ENCODE peak calls at places on chromosomes 3 and 15, in eight cellular contexts. H is Peyer's patch, E is thoracic aorta, W is endothelial cell, O is foreskin keratinocyte, D is GM12878, J is dorsolateral prefrontal cortex, L is heart right ventricle. V is an unnamed sample.

GRCh38 chr3:134330895-134331810 is 43.1 kb downstream of the AMOTL2 start:
- DNase-seq in H (no peak), E (no peak), W (no peak), O (peak; percentile 88), D (no peak), J (no peak), L (no peak), V (peak; percentile 52)

GRCh38 chr3:38067508-38068233 is 28.7 kb downstream of the DLEC1 start:
- DNase-seq in H (no peak), E (no peak), W (no peak), O (peak; percentile 13), D (no peak), J (no peak), L (no peak), V (peak; percentile 48)

GRCh38 chr3:43872301-43872700 is 181.6 kb downstream of the ABHD5 start:
- DNase-seq in H (no peak), E (no peak), W (no peak), O (peak; percentile 90), D (no peak), J (no peak), L (no peak), V (peak; percentile 81)

GRCh38 chr3:132623646-132624045 is 26.6 kb downstream of the ACKR4 start:
- DNase-seq in H (no peak), E (no peak), W (no peak), O (peak; percentile 71), D (no peak), J (no peak), L (no peak), V (no peak)

GRCh38 chr3:72675243-72675642 is 173.0 kb downstream of the SHQ1 start:
- DNase-seq in H (no peak), E (no peak), W (no peak), O (no peak), D (no peak), J (no peak), L (no peak), V (no peak)

GRCh38 chr3:126666600-126667528 is 11.9 kb upstream of the TXNRD3 start:
- DNase-seq in H (peak; percentile 25), E (no peak), W (no peak), O (no peak), D (no peak), J (no peak), L (no peak), V (no peak)

GRCh38 chr3:51503007-51503406 is 3.2 kb upstream of the DCAF1 start:
- DNase-seq in H (no peak), E (no peak), W (no peak), O (no peak), D (no peak), J (no peak), L (no peak), V (no peak)

GRCh38 chr3:141920701-141921100 is 44.3 kb downstream of the ATP1B3 start:
- DNase-seq in H (no peak), E (no peak), W (no peak), O (no peak), D (no peak), J (no peak), L (no peak), V (no peak)

GRCh38 chr3:129046037-129046731 is 14.4 kb upstream of the GP9 start:
- DNase-seq in H (no peak), E (no peak), W (no peak), O (no peak), D (no peak), J (no peak), L (no peak), V (no peak)

GRCh38 chr15:58908550-58909309 is 24.7 kb downstream of the SLTM start:
- DNase-seq in H (no peak), E (no peak), W (no peak), O (no peak), D (no peak), J (no peak), L (no peak), V (no peak)

GRCh38 chr3:45143673-45144670 is 2.2 kb downstream of the CDCP1 start:
- DNase-seq in H (no peak), E (no peak), W (no peak), O (peak; percentile 56), D (no peak), J (no peak), L (no peak), V (peak; percentile 33)

GRCh38 chr15:77370580-77370979 is 49.3 kb downstream of the PEAK1 start:
- DNase-seq in H (no peak), E (no peak), W (no peak), O (no peak), D (no peak), J (no peak), L (no peak), V (no peak)

GRCh38 chr15:90801803-90802202 is 66.6 kb upstream of the FURIN start:
- DNase-seq in H (no peak), E (no peak), W (no peak), O (no peak), D (no peak), J (no peak), L (no peak), V (no peak)

GRCh38 chr3:49357466-49358216 is 512 bp downstream of the GPX1 start:
- DNase-seq in H (peak; percentile 64), E (peak; percentile 25), W (peak; percentile 34), O (peak; percentile 82), D (no peak), J (peak; percentile 35), L (peak; percentile 44), V (peak; percentile 88)

GRCh38 chr3:73143821-73144237 is 82.4 kb downstream of the EBLN2 start:
- DNase-seq in H (no peak), E (no peak), W (no peak), O (peak; percentile 14), D (no peak), J (no peak), L (no peak), V (no peak)

GRCh38 chr3:55692295-55692957 is 205.3 kb upstream of the WNT5A start:
- DNase-seq in H (no peak), E (no peak), W (no peak), O (peak; percentile 43), D (no peak), J (no peak), L (no peak), V (no peak)

DNA sequence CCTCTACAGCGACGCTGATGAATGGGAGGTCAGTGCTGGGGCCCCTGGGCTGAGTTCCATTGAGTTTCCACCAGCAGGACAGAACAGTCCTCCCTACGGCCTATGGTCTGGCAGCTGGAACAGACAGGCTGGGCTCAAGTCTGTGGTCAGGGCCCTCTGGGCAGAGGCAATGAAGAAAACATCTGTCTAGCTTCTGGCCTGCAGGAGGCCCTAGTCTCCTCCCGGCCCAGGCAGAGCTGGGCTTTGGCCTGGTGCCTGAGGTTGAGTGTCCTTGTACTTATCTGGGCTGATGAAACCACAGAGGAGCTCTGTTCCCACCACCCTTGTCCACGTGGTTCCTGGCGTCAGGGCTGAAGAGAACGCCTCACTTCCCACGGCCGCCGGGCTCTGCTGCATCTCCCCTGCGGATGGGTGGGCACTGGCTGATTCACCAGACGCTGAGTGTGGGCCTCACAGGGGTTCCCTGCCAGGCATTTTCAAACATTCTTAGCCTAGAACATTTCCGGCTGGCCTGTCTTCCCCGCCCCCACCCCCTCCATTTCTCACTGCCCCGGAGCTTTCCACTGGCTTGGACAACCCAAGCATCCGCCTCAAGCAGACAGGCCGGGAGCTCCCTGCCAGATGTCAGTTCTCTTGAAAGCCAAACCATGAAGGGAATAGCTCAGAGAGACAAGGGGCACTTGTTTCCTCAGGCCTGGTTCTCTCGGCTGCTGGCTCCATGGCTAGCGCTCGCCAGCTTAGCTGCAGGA is 20.3 kb downstream of the PPCDC start:
- DNase-seq in H (peak; percentile 75), E (peak; percentile 93), W (no peak), O (no peak), D (peak; percentile 93), J (peak; percentile 35), L (peak; percentile 98), V (peak; percentile 98)
- TF ChIP-seq CTCF in H (peak; percentile 48), E (peak; percentile 39), W (no peak), O (peak; percentile 25), D (peak; percentile 40), J (peak; percentile 62), L (peak; percentile 61), V (peak; percentile 31)

DNA sequence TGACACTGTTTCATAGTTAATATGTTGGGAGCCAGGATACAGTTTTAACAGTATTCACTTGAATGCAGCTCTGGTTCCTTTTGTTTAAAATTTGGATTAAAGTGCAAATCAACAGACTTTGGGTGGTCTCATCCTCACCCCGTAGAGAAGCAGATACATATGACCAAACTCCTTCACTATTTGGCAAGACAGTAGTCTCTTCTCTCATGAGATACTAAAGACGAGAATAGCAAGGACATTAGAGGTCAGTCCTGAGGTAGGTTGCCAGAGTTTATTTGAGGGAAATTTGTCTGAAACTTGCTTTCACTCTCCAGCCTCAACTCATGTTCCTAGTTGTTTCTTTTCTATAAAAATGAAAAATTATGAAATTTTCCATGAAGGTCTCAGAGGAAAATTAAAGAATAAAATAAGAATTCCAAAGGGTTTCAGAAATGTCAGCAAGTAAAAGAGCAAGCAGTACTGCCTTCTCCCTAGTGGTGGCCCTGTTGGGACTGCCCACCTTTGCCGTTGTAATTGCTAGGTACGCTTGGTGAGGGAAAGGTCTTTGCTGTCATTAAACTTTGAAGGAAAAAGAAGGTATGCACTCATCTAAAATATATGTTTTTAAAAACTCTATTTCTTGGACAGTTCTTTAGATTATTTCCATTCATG is 111.2 kb downstream of the CMSS1 start:
- DNase-seq in H (no peak), E (no peak), W (no peak), O (no peak), D (no peak), J (no peak), L (no peak), V (no peak)
- TF ChIP-seq CTCF in H (no peak), E (peak; percentile 35), W (no peak), O (no peak), D (no peak), J (no peak), L (no peak), V (no peak)

GRCh38 chr3:81218023-81218422 is 543.4 kb downstream of the GBE1 start:
- DNase-seq in H (no peak), E (no peak), W (peak; percentile 11), O (peak; percentile 21), D (no peak), J (no peak), L (no peak), V (peak; percentile 34)
- TF ChIP-seq CTCF in H (peak; percentile 43), E (no peak), W (no peak), O (peak; percentile 62), D (no peak), J (peak; percentile 51), L (no peak), V (peak; percentile 20)

GRCh38 chr3:86965180-86965579 is 25.8 kb downstream of the VGLL3 start:
- DNase-seq in H (no peak), E (no peak), W (no peak), O (no peak), D (no peak), J (no peak), L (no peak), V (no peak)

GRCh38 chr3:86973440-86973839 is 17.5 kb downstream of the VGLL3 start:
- DNase-seq in H (no peak), E (no peak), W (no peak), O (peak; percentile 95), D (no peak), J (no peak), L (no peak), V (peak; percentile 97)

GRCh38 chr3:86968224-86968932 is 22.6 kb downstream of the VGLL3 start:
- DNase-seq in H (no peak), E (no peak), W (no peak), O (no peak), D (no peak), J (no peak), L (no peak), V (no peak)

GRCh38 chr3:86967062-86967461 is 23.9 kb downstream of the VGLL3 start:
- DNase-seq in H (no peak), E (no peak), W (no peak), O (no peak), D (no peak), J (no peak), L (no peak), V (no peak)

GRCh38 chr3:86969500-86970189 is 21.3 kb downstream of the VGLL3 start:
- DNase-seq in H (no peak), E (no peak), W (peak; percentile 36), O (no peak), D (no peak), J (no peak), L (no peak), V (peak; percentile 79)
- TF ChIP-seq CTCF in H (peak; percentile 52), E (peak; percentile 54), W (peak; percentile 80), O (peak; percentile 80), D (peak; percentile 79), J (peak; percentile 42), L (peak; percentile 63), V (peak; percentile 72)

V was measured in MCF 10A.